ENCODE peak calls at places on chromosomes 16 and 17, in nine cellular contexts. One of them, this sample, is unnamed.

GRCh38 chr16:1991588-1992474 is 2.1 kb downstream of the SYNGR3 start:
- DNase-seq in GM23248: peak; percentile 92
- DNase-seq in right atrium auricular region: peak; percentile 90
- DNase-seq in SK-N-SH: peak; percentile 84
- DNase-seq in PC-9: peak; percentile 60
- DNase-seq in heart left ventricle: peak; percentile 97
- DNase-seq in IMR-90: peak; percentile 83
- DNase-seq in uterus: peak; percentile 83
- DNase-seq in body of pancreas: peak; percentile 93
- DNase-seq in this sample: peak; percentile 94

GRCh38 chr16:8798535-8799157 is 1.0 kb downstream of the PMM2 start:
- DNase-seq in right atrium auricular region: no peak
- DNase-seq in heart left ventricle: no peak
- DNase-seq in SK-N-SH: no peak
- DNase-seq in IMR-90: no peak
- DNase-seq in body of pancreas: no peak
- DNase-seq in uterus: no peak
- DNase-seq in GM23248: peak; percentile 45
- DNase-seq in PC-9: no peak
- DNase-seq in this sample: no peak

GRCh38 chr16:78034530-78034929 is 12.2 kb downstream of the CLEC3A start:
- DNase-seq in IMR-90: no peak
- DNase-seq in right atrium auricular region: no peak
- DNase-seq in PC-9: no peak
- DNase-seq in GM23248: no peak
- DNase-seq in body of pancreas: no peak
- DNase-seq in SK-N-SH: no peak
- DNase-seq in uterus: no peak
- DNase-seq in heart left ventricle: no peak
- DNase-seq in this sample: no peak

GRCh38 chr16:89490386-89491237 is at the start of gene ANKRD11:
- DNase-seq in GM23248: peak; percentile 100
- DNase-seq in body of pancreas: peak; percentile 100
- DNase-seq in PC-9: peak; percentile 98
- DNase-seq in right atrium auricular region: peak; percentile 100
- DNase-seq in IMR-90: peak; percentile 100
- DNase-seq in SK-N-SH: peak; percentile 100
- DNase-seq in heart left ventricle: peak; percentile 100
- DNase-seq in uterus: peak; percentile 99
- DNase-seq in this sample: peak; percentile 100

GRCh38 chr16:57566436-57566835 is 24.0 kb downstream of the ADGRG5 start:
- DNase-seq in heart left ventricle: no peak
- DNase-seq in SK-N-SH: no peak
- DNase-seq in uterus: no peak
- DNase-seq in GM23248: no peak
- DNase-seq in PC-9: no peak
- DNase-seq in IMR-90: no peak
- DNase-seq in body of pancreas: no peak
- DNase-seq in right atrium auricular region: peak; percentile 34
- DNase-seq in this sample: no peak

GRCh38 chr16:25148568-25149215 is 37.1 kb downstream of the LCMT1 start:
- DNase-seq in PC-9: no peak
- DNase-seq in uterus: no peak
- DNase-seq in heart left ventricle: no peak
- DNase-seq in body of pancreas: no peak
- DNase-seq in GM23248: no peak
- DNase-seq in SK-N-SH: peak; percentile 28
- DNase-seq in right atrium auricular region: no peak
- DNase-seq in IMR-90: no peak
- DNase-seq in this sample: no peak

GRCh38 chr17:10217916-10218315 is 19.5 kb upstream of the GAS7 start:
- DNase-seq in IMR-90: peak; percentile 21
- DNase-seq in PC-9: no peak
- DNase-seq in body of pancreas: no peak
- DNase-seq in SK-N-SH: no peak
- DNase-seq in GM23248: peak; percentile 35
- DNase-seq in heart left ventricle: peak; percentile 47
- DNase-seq in uterus: no peak
- DNase-seq in right atrium auricular region: no peak
- DNase-seq in this sample: no peak

GRCh38 chr17:6455321-6455705 is 11.1 kb downstream of the PIMREG start:
- DNase-seq in IMR-90: peak; percentile 17
- DNase-seq in heart left ventricle: peak; percentile 23
- DNase-seq in SK-N-SH: peak; percentile 74
- DNase-seq in uterus: no peak
- DNase-seq in body of pancreas: peak; percentile 31
- DNase-seq in PC-9: no peak
- DNase-seq in GM23248: no peak
- DNase-seq in right atrium auricular region: no peak
- DNase-seq in this sample: no peak

GRCh38 chr17:36546418-36547093 is 1.8 kb downstream of the GGNBP2 start:
- DNase-seq in body of pancreas: no peak
- DNase-seq in uterus: no peak
- DNase-seq in GM23248: peak; percentile 39
- DNase-seq in SK-N-SH: no peak
- DNase-seq in right atrium auricular region: no peak
- DNase-seq in IMR-90: no peak
- DNase-seq in PC-9: no peak
- DNase-seq in heart left ventricle: no peak
- DNase-seq in this sample: no peak

GRCh38 chr17:41910701-41911391 is 7.9 kb downstream of the ACLY start:
- DNase-seq in right atrium auricular region: no peak
- DNase-seq in PC-9: no peak
- DNase-seq in SK-N-SH: no peak
- DNase-seq in IMR-90: peak; percentile 99
- DNase-seq in body of pancreas: peak; percentile 45
- DNase-seq in GM23248: peak; percentile 99
- DNase-seq in uterus: no peak
- DNase-seq in heart left ventricle: no peak
- DNase-seq in this sample: peak; percentile 99

GRCh38 chr17:13626703-13627102 is 25.0 kb upstream of the HS3ST3A1 start:
- DNase-seq in IMR-90: peak; percentile 91
- DNase-seq in GM23248: peak; percentile 87
- DNase-seq in SK-N-SH: no peak
- DNase-seq in heart left ventricle: no peak
- DNase-seq in uterus: no peak
- DNase-seq in right atrium auricular region: no peak
- DNase-seq in PC-9: no peak
- DNase-seq in body of pancreas: no peak
- DNase-seq in this sample: peak; percentile 56

GRCh38 chr16:75308011-75308410 is 56.6 kb upstream of the BCAR1 start:
- DNase-seq in PC-9: no peak
- DNase-seq in body of pancreas: peak; percentile 65
- DNase-seq in uterus: no peak
- DNase-seq in right atrium auricular region: no peak
- DNase-seq in heart left ventricle: no peak
- DNase-seq in IMR-90: no peak
- DNase-seq in SK-N-SH: no peak
- DNase-seq in GM23248: no peak
- DNase-seq in this sample: no peak

GRCh38 chr17:43979011-43979410 is 25.3 kb upstream of the PYY start:
- DNase-seq in uterus: no peak
- DNase-seq in IMR-90: no peak
- DNase-seq in SK-N-SH: no peak
- DNase-seq in heart left ventricle: no peak
- DNase-seq in body of pancreas: no peak
- DNase-seq in GM23248: peak; percentile 55
- DNase-seq in right atrium auricular region: no peak
- DNase-seq in PC-9: no peak
- DNase-seq in this sample: no peak

GRCh38 chr17:7280519-7281073 is 922 bp upstream of the SLC2A4 start:
- DNase-seq in SK-N-SH: peak; percentile 84
- DNase-seq in IMR-90: peak; percentile 68
- DNase-seq in PC-9: peak; percentile 74
- DNase-seq in heart left ventricle: peak; percentile 85
- DNase-seq in uterus: peak; percentile 77
- DNase-seq in body of pancreas: peak; percentile 84
- DNase-seq in GM23248: peak; percentile 89
- DNase-seq in right atrium auricular region: peak; percentile 87
- DNase-seq in this sample: peak; percentile 66

GRCh38 chr17:64773386-64773835 is 111.3 kb upstream of the SMURF2 start:
- DNase-seq in body of pancreas: no peak
- DNase-seq in heart left ventricle: no peak
- DNase-seq in SK-N-SH: no peak
- DNase-seq in GM23248: no peak
- DNase-seq in IMR-90: no peak
- DNase-seq in right atrium auricular region: peak; percentile 34
- DNase-seq in uterus: no peak
- DNase-seq in PC-9: no peak
- DNase-seq in this sample: no peak

GRCh38 chr16:6888536-6888935 is 444.1 kb upstream of the RBFOX1 start:
- DNase-seq in IMR-90: no peak
- DNase-seq in GM23248: no peak
- DNase-seq in uterus: no peak
- DNase-seq in SK-N-SH: no peak
- DNase-seq in PC-9: no peak
- DNase-seq in right atrium auricular region: no peak
- DNase-seq in heart left ventricle: no peak
- DNase-seq in body of pancreas: no peak
- DNase-seq in this sample: no peak

GRCh38 chr17:19346351-19347255 is 15.9 kb downstream of the B9D1 start:
- DNase-seq in uterus: peak; percentile 88
- DNase-seq in IMR-90: peak; percentile 91
- DNase-seq in PC-9: peak; percentile 53
- DNase-seq in SK-N-SH: no peak
- DNase-seq in right atrium auricular region: peak; percentile 93
- DNase-seq in GM23248: peak; percentile 95
- DNase-seq in body of pancreas: no peak
- DNase-seq in heart left ventricle: peak; percentile 90
- DNase-seq in this sample: peak; percentile 85

GRCh38 chr17:2192367-2193028 is 111.1 kb downstream of the SMG6 start:
- DNase-seq in body of pancreas: no peak
- DNase-seq in PC-9: peak; percentile 94
- DNase-seq in IMR-90: peak; percentile 99
- DNase-seq in right atrium auricular region: no peak
- DNase-seq in heart left ventricle: peak; percentile 67
- DNase-seq in SK-N-SH: peak; percentile 30
- DNase-seq in uterus: peak; percentile 58
- DNase-seq in GM23248: peak; percentile 93
- DNase-seq in this sample: peak; percentile 95

GRCh38 chr16:87701505-87701921 is 64.3 kb downstream of the KLHDC4 start:
- DNase-seq in right atrium auricular region: no peak
- DNase-seq in heart left ventricle: no peak
- DNase-seq in IMR-90: no peak
- DNase-seq in uterus: no peak
- DNase-seq in SK-N-SH: no peak
- DNase-seq in PC-9: no peak
- DNase-seq in body of pancreas: no peak
- DNase-seq in GM23248: no peak
- DNase-seq in this sample: no peak

DNA sequence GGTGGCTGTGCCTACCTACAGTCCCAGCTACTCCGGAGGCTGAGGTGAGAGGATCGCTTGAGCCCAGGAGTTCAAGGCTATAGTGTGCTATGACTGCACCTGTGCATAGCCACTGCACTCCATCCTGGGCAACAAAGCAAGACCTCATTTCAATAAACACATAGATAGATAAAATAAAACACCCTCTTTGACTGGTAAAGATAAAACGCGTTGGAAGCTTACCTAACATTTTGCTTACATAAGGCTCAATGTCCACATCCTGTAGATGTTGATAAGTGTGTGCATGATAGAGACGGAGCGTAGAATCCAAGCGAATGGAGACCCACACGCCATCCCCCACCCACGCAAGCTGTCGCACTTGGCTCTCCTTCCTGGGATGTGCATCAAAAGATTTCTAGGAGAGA is 113.4 kb upstream of the TOB1 start:
- DNase-seq in body of pancreas: no peak
- DNase-seq in PC-9: no peak
- DNase-seq in SK-N-SH: no peak
- DNase-seq in right atrium auricular region: no peak
- DNase-seq in uterus: no peak
- DNase-seq in GM23248: no peak
- DNase-seq in heart left ventricle: no peak
- DNase-seq in IMR-90: no peak
- DNase-seq in this sample: no peak
- H3K36me3 ChIP-seq in body of pancreas: peaks cover 4% of the 10 kb centered on the region
- H3K36me3 ChIP-seq in PC-9: peaks cover 8% of the 10 kb centered on the region
- H3K36me3 ChIP-seq in SK-N-SH: peaks cover 83% of the 10 kb centered on the region
- H3K36me3 ChIP-seq in right atrium auricular region: peaks cover 59% of the 10 kb centered on the region
- H3K36me3 ChIP-seq in uterus: no peaks in the 10 kb centered on the region
- H3K36me3 ChIP-seq in GM23248: peaks cover 53% of the 10 kb centered on the region
- H3K36me3 ChIP-seq in heart left ventricle: peaks cover 96% of the 10 kb centered on the region
- H3K36me3 ChIP-seq in IMR-90: peaks cover 20% of the 10 kb centered on the region
- H3K36me3 ChIP-seq in this sample: peaks cover 40% of the 10 kb centered on the region

DNA sequence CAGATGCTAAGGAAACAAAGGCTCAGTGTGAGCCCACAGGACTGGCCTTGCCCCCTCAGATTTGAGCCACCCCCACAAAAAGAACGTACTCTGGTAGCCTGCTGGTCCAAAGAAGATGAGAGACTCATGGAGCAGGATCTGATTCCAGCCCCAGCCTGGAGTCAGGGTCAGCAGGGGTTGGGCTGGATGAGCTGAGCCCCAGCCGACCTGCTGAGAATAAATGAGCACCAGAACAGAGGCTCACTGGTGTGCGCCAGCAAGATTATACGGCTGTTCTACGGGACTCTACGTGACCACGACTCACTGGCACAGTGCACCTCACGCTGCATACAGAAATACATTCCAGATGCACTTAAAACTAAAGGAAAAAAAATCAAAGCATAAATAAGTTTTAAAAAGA is 186.0 kb upstream of the RPL38 start:
- DNase-seq in heart left ventricle: no peak
- DNase-seq in body of pancreas: no peak
- DNase-seq in right atrium auricular region: no peak
- DNase-seq in PC-9: no peak
- DNase-seq in IMR-90: no peak
- DNase-seq in GM23248: no peak
- DNase-seq in uterus: no peak
- DNase-seq in SK-N-SH: no peak
- DNase-seq in this sample: no peak
- H3K27me3 ChIP-seq in heart left ventricle: no peaks in the 10 kb centered on the region
- H3K27me3 ChIP-seq in body of pancreas: no peaks in the 10 kb centered on the region
- H3K27me3 ChIP-seq in right atrium auricular region: no peaks in the 10 kb centered on the region
- H3K27me3 ChIP-seq in PC-9: peaks cover 90% of the 10 kb centered on the region
- H3K27me3 ChIP-seq in IMR-90: no peaks in the 10 kb centered on the region
- H3K27me3 ChIP-seq in GM23248: no peaks in the 10 kb centered on the region
- H3K27me3 ChIP-seq in uterus: no peaks in the 10 kb centered on the region
- H3K27me3 ChIP-seq in SK-N-SH: no peaks in the 10 kb centered on the region
- H3K27me3 ChIP-seq in this sample: no peaks in the 10 kb centered on the region

GRCh38 chr17:21613071-21613429 is 79.3 kb upstream of the KCNJ18 start:
- DNase-seq in GM23248: no peak
- DNase-seq in heart left ventricle: no peak
- DNase-seq in right atrium auricular region: no peak
- DNase-seq in PC-9: no peak
- DNase-seq in IMR-90: no peak
- DNase-seq in SK-N-SH: no peak
- DNase-seq in uterus: no peak
- DNase-seq in body of pancreas: no peak
- DNase-seq in this sample: no peak
- H3K27ac ChIP-seq in GM23248: no peak overlapping the region
- H3K27ac ChIP-seq in heart left ventricle: no peak overlapping the region
- H3K27ac ChIP-seq in right atrium auricular region: no peak overlapping the region
- H3K27ac ChIP-seq in PC-9: no peak overlapping the region
- H3K27ac ChIP-seq in IMR-90: no peak overlapping the region
- H3K27ac ChIP-seq in SK-N-SH: no peak overlapping the region
- H3K27ac ChIP-seq in uterus: no peak overlapping the region
- H3K27ac ChIP-seq in body of pancreas: no peak overlapping the region
- H3K27ac ChIP-seq in this sample: no peak overlapping the region

DNA sequence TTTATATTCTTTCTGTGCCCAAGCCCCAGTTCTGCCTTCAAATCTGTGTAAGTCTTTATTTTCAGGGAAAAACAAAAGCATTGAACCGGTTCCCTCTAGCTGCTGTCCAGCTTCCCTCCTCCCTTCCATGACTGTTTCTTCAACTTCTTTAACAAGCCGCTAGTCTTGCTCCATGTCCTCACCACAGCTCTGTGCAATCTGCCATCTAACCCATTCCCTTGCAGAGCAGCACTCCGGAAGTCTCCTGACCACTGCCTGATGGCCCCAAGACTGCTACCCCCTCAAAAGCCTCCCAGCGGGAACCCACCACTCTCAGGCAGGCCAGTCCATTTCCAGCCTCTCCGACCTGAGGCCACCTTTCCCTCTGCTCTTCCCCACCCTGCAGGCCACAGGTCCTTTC is 16.9 kb downstream of the EMC8 start:
- DNase-seq in IMR-90: peak; percentile 18
- DNase-seq in uterus: no peak
- DNase-seq in PC-9: no peak
- DNase-seq in body of pancreas: no peak
- DNase-seq in heart left ventricle: no peak
- DNase-seq in GM23248: peak; percentile 21
- DNase-seq in right atrium auricular region: no peak
- DNase-seq in SK-N-SH: no peak
- DNase-seq in this sample: no peak
- H3K36me3 ChIP-seq in IMR-90: peaks cover 44% of the 10 kb centered on the region
- H3K36me3 ChIP-seq in uterus: no peaks in the 10 kb centered on the region
- H3K36me3 ChIP-seq in PC-9: peaks cover 16% of the 10 kb centered on the region
- H3K36me3 ChIP-seq in body of pancreas: no peaks in the 10 kb centered on the region
- H3K36me3 ChIP-seq in heart left ventricle: peaks cover 65% of the 10 kb centered on the region
- H3K36me3 ChIP-seq in GM23248: peaks cover 31% of the 10 kb centered on the region
- H3K36me3 ChIP-seq in right atrium auricular region: peaks cover 47% of the 10 kb centered on the region
- H3K36me3 ChIP-seq in SK-N-SH: peaks cover 24% of the 10 kb centered on the region
- H3K36me3 ChIP-seq in this sample: peaks cover 47% of the 10 kb centered on the region